ENCODE peak calls at places on chromosomes 16 and 17, in nine cellular contexts. Y is OCI-LY7, K is PC-3, W is SK-N-SH, T is GM23248, Z is MM.1S, F is neural progenitor cell, A is GM23338, N is HCT116. E is an unnamed sample.

GRCh38 chr17:18059283-18059682 is 20.1 kb downstream of the GID4 start:
- DNase-seq in Y (no peak), K (peak), W (no peak), T (no peak), Z (no peak), F (no peak), A (no peak), N (no peak), E (no peak)

GRCh38 chr17:49646391-49647255 is 31.3 kb downstream of the SPOP start:
- DNase-seq in Y (no peak), K (peak), W (no peak), T (peak), Z (peak), F (no peak), A (no peak), N (peak), E (peak)

GRCh38 chr17:83183150-83183820 is 103.9 kb downstream of the METRNL start:
- DNase-seq in Y (no peak), K (no peak), W (no peak), T (no peak), Z (no peak), F (no peak), A (no peak), N (no peak), E (no peak)

GRCh38 chr16:2857451-2858244 is at the start of gene PRSS22:
- DNase-seq in Y (no peak), K (peak), W (peak), T (peak), Z (no peak), F (peak), A (peak), N (no peak), E (peak)

GRCh38 chr17:62628845-62629555 is 1.5 kb downstream of the MRC2 start:
- DNase-seq in Y (no peak), K (no peak), W (peak), T (peak), Z (no peak), F (peak), A (peak), N (no peak), E (peak)

GRCh38 chr17:9409430-9409829 is 166.2 kb downstream of the STX8 start:
- DNase-seq in Y (no peak), K (no peak), W (peak), T (peak), Z (no peak), F (no peak), A (no peak), N (no peak), E (no peak)

GRCh38 chr16:27195941-27196595 is 7.3 kb upstream of the KDM8 start:
- DNase-seq in Y (no peak), K (no peak), W (no peak), T (no peak), Z (no peak), F (no peak), A (no peak), N (no peak), E (no peak)

GRCh38 chr17:559699-560378 is 154.8 kb downstream of the VPS53 start:
- DNase-seq in Y (no peak), K (peak), W (no peak), T (peak), Z (no peak), F (no peak), A (no peak), N (no peak), E (peak)

GRCh38 chr16:88764080-88764479 is 20.9 kb downstream of the PIEZO1 start:
- DNase-seq in Y (no peak), K (no peak), W (no peak), T (no peak), Z (no peak), F (no peak), A (no peak), N (no peak), E (no peak)

GRCh38 chr17:69239611-69240010 is 11.0 kb upstream of the ABCA10 start:
- DNase-seq in Y (no peak), K (no peak), W (no peak), T (no peak), Z (no peak), F (no peak), A (no peak), N (no peak), E (no peak)

GRCh38 chr17:69236464-69236863 is 7.8 kb upstream of the ABCA10 start:
- DNase-seq in Y (no peak), K (no peak), W (no peak), T (no peak), Z (no peak), F (no peak), A (no peak), N (no peak), E (no peak)

GRCh38 chr17:69232650-69233049 is 4.0 kb upstream of the ABCA10 start:
- DNase-seq in Y (no peak), K (no peak), W (no peak), T (no peak), Z (no peak), F (no peak), A (no peak), N (no peak), E (no peak)

GRCh38 chr17:69236946-69237345 is 8.3 kb upstream of the ABCA10 start:
- DNase-seq in Y (no peak), K (no peak), W (no peak), T (no peak), Z (no peak), F (no peak), A (no peak), N (no peak), E (no peak)

GRCh38 chr17:69235338-69236058 is 6.9 kb upstream of the ABCA10 start:
- DNase-seq in Y (peak), K (peak), W (peak), T (peak), Z (peak), F (peak), A (peak), N (peak), E (peak)
- H2AFZ ChIP-seq in Y (no peak), K (no peak), W (no peak), T (no peak), Z (no peak), F (no peak), A (no peak), N (no peak), E (no peak)

GRCh38 chr16:84153660-84154214 is 8.6 kb downstream of the DNAAF1 start:
- DNase-seq in Y (no peak), K (no peak), W (no peak), T (peak), Z (no peak), F (no peak), A (no peak), N (no peak), E (no peak)
- TF ChIP-seq EZH2phosphoT487 in Y (no peak), K (no peak), W (no peak), T (no peak), Z (no peak), F (no peak), A (no peak), N (no peak), E (no peak)

DNA sequence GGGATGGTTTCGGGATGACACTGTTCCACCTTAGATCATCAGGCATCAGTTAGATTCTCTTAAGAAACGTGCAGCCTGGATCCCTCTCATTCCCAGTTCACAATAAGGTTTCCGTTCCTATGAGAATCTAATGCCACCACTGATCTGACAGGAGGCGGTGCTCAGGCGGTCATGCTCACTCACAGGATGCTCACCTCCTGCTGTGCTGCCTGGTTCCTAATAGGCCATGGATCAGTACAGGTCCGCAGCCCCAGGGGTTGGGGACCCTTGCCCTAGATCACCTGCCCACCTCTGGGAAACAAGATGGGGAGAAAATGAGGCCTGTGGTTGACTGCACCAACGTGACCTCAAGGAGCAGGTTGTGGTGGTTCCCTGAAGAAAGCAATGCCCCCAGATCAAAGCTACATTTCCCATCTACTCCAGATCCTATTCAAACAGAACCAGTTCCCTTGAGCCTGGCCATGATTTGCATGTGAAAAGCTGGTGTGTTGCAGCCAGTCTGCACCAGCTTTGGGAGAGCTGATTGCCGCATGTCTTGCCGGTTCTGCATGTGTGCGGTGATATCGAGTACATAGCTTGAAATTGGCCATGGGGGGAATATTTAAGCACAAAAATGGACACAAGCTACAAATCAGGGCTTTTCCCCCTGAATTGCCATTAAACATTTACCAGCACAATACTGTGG is 183.2 kb upstream of the HSBP1 start:
- DNase-seq in Y (no peak), K (no peak), W (no peak), T (no peak), Z (no peak), F (no peak), A (peak), N (no peak), E (no peak)
- H2AFZ ChIP-seq in Y (no peak), K (no peak), W (no peak), T (no peak), Z (no peak), F (no peak), A (no peak), N (no peak), E (no peak)

GRCh38 chr17:72972263-72972951 is 120.1 kb downstream of the SLC39A11 start:
- DNase-seq in Y (no peak), K (peak), W (no peak), T (no peak), Z (no peak), F (no peak), A (no peak), N (no peak), E (no peak)
- TF ChIP-seq EZH2phosphoT487 in Y (no peak), K (no peak), W (no peak), T (no peak), Z (no peak), F (no peak), A (no peak), N (no peak), E (no peak)

GRCh38 chr16:11613381-11614303 is 26.9 kb upstream of the LITAF start:
- DNase-seq in Y (peak), K (peak), W (no peak), T (no peak), Z (no peak), F (no peak), A (no peak), N (no peak), E (peak)

GRCh38 chr16:11612110-11612981 is 25.6 kb upstream of the LITAF start:
- DNase-seq in Y (no peak), K (no peak), W (no peak), T (no peak), Z (peak), F (no peak), A (peak), N (peak), E (peak)

GRCh38 chr16:11609474-11610120 is 22.9 kb upstream of the LITAF start:
- DNase-seq in Y (no peak), K (no peak), W (no peak), T (no peak), Z (no peak), F (peak), A (no peak), N (no peak), E (no peak)

GRCh38 chr16:11610580-11610979 is 23.9 kb upstream of the LITAF start:
- DNase-seq in Y (peak), K (no peak), W (no peak), T (no peak), Z (no peak), F (no peak), A (no peak), N (no peak), E (no peak)

DNA sequence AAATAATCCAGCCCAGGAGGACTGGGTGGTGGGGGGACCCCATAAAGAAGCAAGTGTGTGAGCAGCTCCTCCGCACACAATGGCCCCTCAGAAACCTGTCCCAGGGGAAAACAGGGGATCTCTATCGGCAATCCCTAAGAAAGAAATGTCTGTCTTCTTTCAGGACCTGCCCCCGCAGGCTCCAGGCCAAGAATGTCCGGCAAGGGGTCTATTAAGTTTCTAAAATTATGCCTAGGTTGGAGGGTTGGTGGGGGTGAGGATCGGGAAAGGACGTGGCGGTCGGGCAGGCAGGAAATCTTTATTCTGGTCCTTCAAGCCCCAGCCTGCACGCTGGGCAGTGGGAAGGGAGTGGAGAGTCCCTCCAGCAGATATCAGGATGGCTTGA is 23.4 kb upstream of the LITAF start:
- DNase-seq in Y (no peak), K (no peak), W (no peak), T (no peak), Z (no peak), F (no peak), A (no peak), N (no peak), E (no peak)
- H2AFZ ChIP-seq in Y (no peak), K (no peak), W (no peak), T (no peak), Z (no peak), F (peak), A (peak), N (no peak), E (no peak)